ENCODE peak calls at places on chromosomes 12 and 14, in ten cellular contexts. One of them, this sample, is unnamed.

GRCh38 chr14:91100086-91100485 is 13.8 kb upstream of the DGLUCY start:
- DNase-seq in lung: no peak
- DNase-seq in fibroblast of lung: no peak
- DNase-seq in AG04449: no peak
- DNase-seq in stomach: no peak
- DNase-seq in HFF-Myc: no peak
- DNase-seq in cardiac fibroblast: no peak
- DNase-seq in BJ: no peak
- DNase-seq in tibial nerve: no peak
- DNase-seq in GM06990: no peak
- DNase-seq in this sample: no peak

GRCh38 chr14:93073833-93074769 is 41.6 kb downstream of the ITPK1 start:
- DNase-seq in tibial nerve: no peak
- DNase-seq in fibroblast of lung: peak
- DNase-seq in lung: peak
- DNase-seq in HFF-Myc: no peak
- DNase-seq in BJ: no peak
- DNase-seq in GM06990: peak
- DNase-seq in stomach: no peak
- DNase-seq in cardiac fibroblast: peak
- DNase-seq in AG04449: no peak
- DNase-seq in this sample: no peak

GRCh38 chr14:36981832-36982528 is 190.4 kb downstream of the SLC25A21 start:
- DNase-seq in cardiac fibroblast: peak
- DNase-seq in fibroblast of lung: peak
- DNase-seq in BJ: peak
- DNase-seq in AG04449: no peak
- DNase-seq in stomach: no peak
- DNase-seq in GM06990: no peak
- DNase-seq in lung: no peak
- DNase-seq in HFF-Myc: no peak
- DNase-seq in tibial nerve: no peak
- DNase-seq in this sample: peak

GRCh38 chr12:105852958-105853357 is 285.8 kb downstream of the NUAK1 start:
- DNase-seq in fibroblast of lung: no peak
- DNase-seq in tibial nerve: peak
- DNase-seq in lung: no peak
- DNase-seq in BJ: no peak
- DNase-seq in HFF-Myc: no peak
- DNase-seq in AG04449: no peak
- DNase-seq in cardiac fibroblast: peak
- DNase-seq in GM06990: no peak
- DNase-seq in stomach: no peak
- DNase-seq in this sample: no peak

GRCh38 chr12:119444462-119445044 is 110.0 kb downstream of the CCDC60 start:
- DNase-seq in HFF-Myc: no peak
- DNase-seq in stomach: peak
- DNase-seq in fibroblast of lung: peak
- DNase-seq in BJ: no peak
- DNase-seq in GM06990: peak
- DNase-seq in lung: peak
- DNase-seq in tibial nerve: no peak
- DNase-seq in AG04449: no peak
- DNase-seq in cardiac fibroblast: peak
- DNase-seq in this sample: no peak

GRCh38 chr12:90235642-90236041 is 527.0 kb upstream of the ATP2B1 start:
- DNase-seq in BJ: peak
- DNase-seq in tibial nerve: no peak
- DNase-seq in lung: no peak
- DNase-seq in fibroblast of lung: peak
- DNase-seq in stomach: no peak
- DNase-seq in HFF-Myc: no peak
- DNase-seq in GM06990: no peak
- DNase-seq in cardiac fibroblast: peak
- DNase-seq in AG04449: no peak
- DNase-seq in this sample: no peak

GRCh38 chr14:50937325-50937724 is 7.0 kb downstream of the PYGL start:
- DNase-seq in stomach: no peak
- DNase-seq in fibroblast of lung: peak
- DNase-seq in BJ: peak
- DNase-seq in cardiac fibroblast: peak
- DNase-seq in GM06990: no peak
- DNase-seq in tibial nerve: no peak
- DNase-seq in AG04449: peak
- DNase-seq in lung: no peak
- DNase-seq in HFF-Myc: no peak
- DNase-seq in this sample: no peak

GRCh38 chr14:94036328-94037167 is 10.4 kb downstream of the OTUB2 start:
- DNase-seq in fibroblast of lung: peak
- DNase-seq in AG04449: no peak
- DNase-seq in lung: peak
- DNase-seq in tibial nerve: peak
- DNase-seq in BJ: no peak
- DNase-seq in HFF-Myc: peak
- DNase-seq in stomach: peak
- DNase-seq in cardiac fibroblast: peak
- DNase-seq in GM06990: no peak
- DNase-seq in this sample: no peak

GRCh38 chr14:54762296-54762695 is 140.3 kb downstream of the GCH1 start:
- DNase-seq in GM06990: no peak
- DNase-seq in lung: no peak
- DNase-seq in tibial nerve: no peak
- DNase-seq in fibroblast of lung: peak
- DNase-seq in HFF-Myc: no peak
- DNase-seq in AG04449: no peak
- DNase-seq in cardiac fibroblast: peak
- DNase-seq in BJ: no peak
- DNase-seq in stomach: no peak
- DNase-seq in this sample: no peak

GRCh38 chr14:70905316-70905715 is 1.9 kb upstream of the PCNX1 start:
- DNase-seq in HFF-Myc: no peak
- DNase-seq in lung: no peak
- DNase-seq in AG04449: no peak
- DNase-seq in BJ: no peak
- DNase-seq in stomach: no peak
- DNase-seq in cardiac fibroblast: peak
- DNase-seq in GM06990: no peak
- DNase-seq in fibroblast of lung: peak
- DNase-seq in tibial nerve: no peak
- DNase-seq in this sample: no peak

DNA sequence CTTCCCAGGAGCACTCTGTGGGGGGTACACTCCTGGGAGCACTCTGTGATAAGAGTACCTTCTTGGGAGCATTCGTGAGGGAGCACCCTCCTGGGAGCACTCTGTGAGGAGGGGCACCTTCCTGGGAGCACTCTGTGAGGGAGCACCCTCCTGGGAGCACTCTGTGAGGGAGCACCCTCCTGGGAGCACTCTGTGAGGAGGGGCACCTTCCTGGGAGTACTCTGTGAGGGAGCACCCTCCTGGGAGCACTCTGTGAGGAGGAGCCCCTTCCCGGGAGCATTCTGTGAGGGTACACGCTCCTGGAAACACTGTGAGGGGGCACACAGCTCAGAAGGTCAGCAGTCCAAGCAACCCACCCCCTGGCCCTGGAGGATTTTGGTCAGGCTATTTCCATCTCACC is 22.6 kb downstream of the LRCOL1 start:
- DNase-seq in tibial nerve: no peak
- DNase-seq in fibroblast of lung: no peak
- DNase-seq in GM06990: no peak
- DNase-seq in lung: no peak
- DNase-seq in BJ: no peak
- DNase-seq in stomach: no peak
- DNase-seq in cardiac fibroblast: no peak
- DNase-seq in HFF-Myc: no peak
- DNase-seq in AG04449: no peak
- DNase-seq in this sample: no peak
- H3K4me3 ChIP-seq in tibial nerve: no peak
- H3K4me3 ChIP-seq in fibroblast of lung: no peak
- H3K4me3 ChIP-seq in GM06990: no peak
- H3K4me3 ChIP-seq in lung: no peak
- H3K4me3 ChIP-seq in BJ: no peak
- H3K4me3 ChIP-seq in stomach: no peak
- H3K4me3 ChIP-seq in cardiac fibroblast: no peak
- H3K4me3 ChIP-seq in HFF-Myc: no peak
- H3K4me3 ChIP-seq in AG04449: no peak
- H3K4me3 ChIP-seq in this sample: no peak

GRCh38 chr14:61752626-61753025 is 9.6 kb upstream of the SNAPC1 start:
- DNase-seq in BJ: no peak
- DNase-seq in HFF-Myc: no peak
- DNase-seq in fibroblast of lung: no peak
- DNase-seq in stomach: no peak
- DNase-seq in tibial nerve: no peak
- DNase-seq in lung: no peak
- DNase-seq in GM06990: peak
- DNase-seq in cardiac fibroblast: peak
- DNase-seq in AG04449: no peak
- DNase-seq in this sample: no peak

GRCh38 chr14:61754627-61755381 is 7.4 kb upstream of the SNAPC1 start:
- DNase-seq in stomach: no peak
- DNase-seq in HFF-Myc: no peak
- DNase-seq in lung: no peak
- DNase-seq in cardiac fibroblast: peak
- DNase-seq in fibroblast of lung: no peak
- DNase-seq in GM06990: no peak
- DNase-seq in AG04449: no peak
- DNase-seq in tibial nerve: no peak
- DNase-seq in BJ: no peak
- DNase-seq in this sample: no peak

GRCh38 chr14:61751475-61751989 is 10.7 kb upstream of the SNAPC1 start:
- DNase-seq in HFF-Myc: no peak
- DNase-seq in tibial nerve: no peak
- DNase-seq in cardiac fibroblast: no peak
- DNase-seq in BJ: no peak
- DNase-seq in stomach: no peak
- DNase-seq in AG04449: no peak
- DNase-seq in GM06990: no peak
- DNase-seq in fibroblast of lung: no peak
- DNase-seq in lung: no peak
- DNase-seq in this sample: no peak

GRCh38 chr14:61756135-61756534 is 6.1 kb upstream of the SNAPC1 start:
- DNase-seq in HFF-Myc: no peak
- DNase-seq in AG04449: no peak
- DNase-seq in stomach: no peak
- DNase-seq in GM06990: no peak
- DNase-seq in tibial nerve: no peak
- DNase-seq in BJ: no peak
- DNase-seq in fibroblast of lung: no peak
- DNase-seq in cardiac fibroblast: peak
- DNase-seq in lung: no peak
- DNase-seq in this sample: no peak

DNA sequence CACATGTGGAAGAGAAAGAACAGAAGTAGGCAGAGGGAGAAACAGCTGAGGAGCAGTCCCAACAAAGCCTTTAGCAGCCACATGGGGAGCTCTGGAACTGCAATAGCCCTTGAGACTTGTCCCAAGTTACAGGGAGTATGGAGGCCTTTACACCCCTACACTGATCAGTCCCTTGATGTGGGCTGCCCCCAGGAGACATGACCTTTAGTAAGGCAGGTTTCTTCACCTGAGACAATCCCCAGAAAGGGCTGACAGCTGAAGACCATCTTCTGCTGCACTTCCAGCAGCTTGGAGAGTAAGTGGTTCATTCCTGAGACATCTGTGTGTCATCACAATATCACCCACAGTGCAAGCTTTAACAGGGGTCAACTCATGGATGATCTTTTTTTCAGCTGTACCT is 8.6 kb upstream of the SNAPC1 start:
- DNase-seq in GM06990: no peak
- DNase-seq in HFF-Myc: no peak
- DNase-seq in stomach: no peak
- DNase-seq in lung: no peak
- DNase-seq in tibial nerve: no peak
- DNase-seq in fibroblast of lung: no peak
- DNase-seq in AG04449: no peak
- DNase-seq in cardiac fibroblast: peak
- DNase-seq in BJ: no peak
- DNase-seq in this sample: no peak
- TF ChIP-seq CTCF in GM06990: no peak
- TF ChIP-seq CTCF in HFF-Myc: no peak
- TF ChIP-seq CTCF in stomach: no peak
- TF ChIP-seq CTCF in lung: no peak
- TF ChIP-seq CTCF in tibial nerve: no peak
- TF ChIP-seq CTCF in fibroblast of lung: no peak
- TF ChIP-seq CTCF in AG04449: peak
- TF ChIP-seq CTCF in cardiac fibroblast: peak
- TF ChIP-seq CTCF in BJ: peak
- TF ChIP-seq CTCF in this sample: peak

GRCh38 chr12:107685360-107686248 is at the start of gene PWP1:
- DNase-seq in HFF-Myc: peak
- DNase-seq in AG04449: peak
- DNase-seq in GM06990: peak
- DNase-seq in BJ: peak
- DNase-seq in cardiac fibroblast: peak
- DNase-seq in lung: peak
- DNase-seq in fibroblast of lung: peak
- DNase-seq in tibial nerve: peak
- DNase-seq in stomach: peak
- DNase-seq in this sample: peak

GRCh38 chr12:107681836-107682820 is 3.5 kb upstream of the PWP1 start:
- DNase-seq in cardiac fibroblast: no peak
- DNase-seq in tibial nerve: no peak
- DNase-seq in stomach: no peak
- DNase-seq in AG04449: no peak
- DNase-seq in GM06990: no peak
- DNase-seq in BJ: no peak
- DNase-seq in fibroblast of lung: no peak
- DNase-seq in lung: no peak
- DNase-seq in HFF-Myc: no peak
- DNase-seq in this sample: no peak

GRCh38 chr12:107681455-107681835 is 4.2 kb upstream of the PWP1 start:
- DNase-seq in HFF-Myc: no peak
- DNase-seq in BJ: no peak
- DNase-seq in tibial nerve: no peak
- DNase-seq in fibroblast of lung: no peak
- DNase-seq in GM06990: no peak
- DNase-seq in stomach: no peak
- DNase-seq in AG04449: no peak
- DNase-seq in lung: no peak
- DNase-seq in cardiac fibroblast: no peak
- DNase-seq in this sample: no peak

GRCh38 chr12:107684029-107684790 is 1.4 kb upstream of the PWP1 start:
- DNase-seq in HFF-Myc: peak
- DNase-seq in fibroblast of lung: peak
- DNase-seq in stomach: no peak
- DNase-seq in tibial nerve: no peak
- DNase-seq in BJ: peak
- DNase-seq in lung: no peak
- DNase-seq in AG04449: no peak
- DNase-seq in cardiac fibroblast: peak
- DNase-seq in GM06990: no peak
- DNase-seq in this sample: no peak

GRCh38 chr12:107684990-107685359 is 624 bp upstream of the PWP1 start:
- DNase-seq in tibial nerve: no peak
- DNase-seq in lung: no peak
- DNase-seq in AG04449: no peak
- DNase-seq in fibroblast of lung: peak
- DNase-seq in BJ: peak
- DNase-seq in HFF-Myc: peak
- DNase-seq in stomach: no peak
- DNase-seq in cardiac fibroblast: peak
- DNase-seq in GM06990: no peak
- DNase-seq in this sample: no peak
- H3K4me3 ChIP-seq in tibial nerve: peak
- H3K4me3 ChIP-seq in lung: no peak
- H3K4me3 ChIP-seq in AG04449: peak
- H3K4me3 ChIP-seq in fibroblast of lung: peak
- H3K4me3 ChIP-seq in BJ: peak
- H3K4me3 ChIP-seq in HFF-Myc: peak
- H3K4me3 ChIP-seq in stomach: peak
- H3K4me3 ChIP-seq in cardiac fibroblast: peak
- H3K4me3 ChIP-seq in GM06990: peak
- H3K4me3 ChIP-seq in this sample: peak

GRCh38 chr14:25150934-25151790 is 101.2 kb upstream of the STXBP6 start:
- DNase-seq in GM06990: peak
- DNase-seq in cardiac fibroblast: peak
- DNase-seq in lung: no peak
- DNase-seq in stomach: no peak
- DNase-seq in AG04449: peak
- DNase-seq in HFF-Myc: peak
- DNase-seq in BJ: no peak
- DNase-seq in fibroblast of lung: peak
- DNase-seq in tibial nerve: no peak
- DNase-seq in this sample: peak
- TF ChIP-seq CTCF in GM06990: peak
- TF ChIP-seq CTCF in cardiac fibroblast: peak
- TF ChIP-seq CTCF in lung: peak
- TF ChIP-seq CTCF in stomach: no peak
- TF ChIP-seq CTCF in AG04449: peak
- TF ChIP-seq CTCF in HFF-Myc: peak
- TF ChIP-seq CTCF in BJ: peak
- TF ChIP-seq CTCF in fibroblast of lung: peak
- TF ChIP-seq CTCF in tibial nerve: peak
- TF ChIP-seq CTCF in this sample: peak

This sample was measured in astrocyte of the cerebellum.